ENCODE peak calls at places on chromosomes 4 and X, in five cellular contexts. One of them, this sample, is unnamed.

GRCh38 chr4:156774422-156774821 is 197.2 kb downstream of the PDGFC start:
- DNase-seq in right atrium auricular region: no peak
- DNase-seq in GM10248: no peak
- DNase-seq in psoas muscle: no peak
- DNase-seq in OCI-LY7: no peak
- DNase-seq in this sample: no peak

GRCh38 chr4:169314906-169315305 is 44.1 kb upstream of the SH3RF1 start:
- DNase-seq in right atrium auricular region: peak
- DNase-seq in GM10248: no peak
- DNase-seq in psoas muscle: peak
- DNase-seq in OCI-LY7: no peak
- DNase-seq in this sample: no peak

GRCh38 chrX:150548684-150549083 is 19.7 kb upstream of the MTM1 start:
- DNase-seq in right atrium auricular region: no peak
- DNase-seq in OCI-LY7: no peak
- DNase-seq in psoas muscle: no peak
- DNase-seq in GM10248: no peak
- DNase-seq in this sample: no peak

GRCh38 chrX:138858946-138859345 is 147.4 kb upstream of the FGF13 start:
- DNase-seq in OCI-LY7: no peak
- DNase-seq in right atrium auricular region: no peak
- DNase-seq in GM10248: no peak
- DNase-seq in psoas muscle: no peak
- DNase-seq in this sample: no peak

GRCh38 chr4:186932196-186932595 is 208.5 kb upstream of the FAT1 start:
- DNase-seq in GM10248: no peak
- DNase-seq in psoas muscle: no peak
- DNase-seq in OCI-LY7: no peak
- DNase-seq in right atrium auricular region: no peak
- DNase-seq in this sample: no peak

GRCh38 chr4:78057600-78058560 is 757 bp downstream of the FRAS1 start:
- DNase-seq in psoas muscle: peak
- DNase-seq in right atrium auricular region: peak
- DNase-seq in GM10248: no peak
- DNase-seq in OCI-LY7: peak
- DNase-seq in this sample: peak

GRCh38 chrX:115183980-115184379 is 5.2 kb upstream of the RBMXL3 start:
- DNase-seq in GM10248: no peak
- DNase-seq in OCI-LY7: no peak
- DNase-seq in psoas muscle: no peak
- DNase-seq in right atrium auricular region: no peak
- DNase-seq in this sample: no peak

GRCh38 chr4:5452156-5452555 is 256.2 kb downstream of the EVC2 start:
- DNase-seq in right atrium auricular region: no peak
- DNase-seq in GM10248: no peak
- DNase-seq in OCI-LY7: no peak
- DNase-seq in psoas muscle: no peak
- DNase-seq in this sample: no peak

GRCh38 chr4:83771113-83771705 is 235.3 kb downstream of the GPAT3 start:
- DNase-seq in OCI-LY7: peak
- DNase-seq in right atrium auricular region: no peak
- DNase-seq in GM10248: peak
- DNase-seq in psoas muscle: no peak
- DNase-seq in this sample: peak

GRCh38 chr4:24897639-24898038 is 15.2 kb downstream of the CCDC149 start:
- DNase-seq in right atrium auricular region: no peak
- DNase-seq in GM10248: no peak
- DNase-seq in OCI-LY7: no peak
- DNase-seq in psoas muscle: no peak
- DNase-seq in this sample: no peak

GRCh38 chr4:183635333-183635732 is 23.7 kb downstream of the RWDD4 start:
- DNase-seq in GM10248: no peak
- DNase-seq in OCI-LY7: no peak
- DNase-seq in psoas muscle: no peak
- DNase-seq in right atrium auricular region: no peak
- DNase-seq in this sample: no peak

GRCh38 chr4:8870647-8871416 is 807 bp downstream of the HMX1 start:
- DNase-seq in GM10248: no peak
- DNase-seq in right atrium auricular region: no peak
- DNase-seq in psoas muscle: no peak
- DNase-seq in OCI-LY7: no peak
- DNase-seq in this sample: peak

GRCh38 chrX:13123857-13124345 is 79.5 kb upstream of the FAM9C start:
- DNase-seq in OCI-LY7: no peak
- DNase-seq in GM10248: no peak
- DNase-seq in right atrium auricular region: no peak
- DNase-seq in psoas muscle: no peak
- DNase-seq in this sample: no peak

GRCh38 chr4:100790838-100791615 is 273.2 kb upstream of the EMCN start:
- DNase-seq in psoas muscle: no peak
- DNase-seq in right atrium auricular region: no peak
- DNase-seq in GM10248: no peak
- DNase-seq in OCI-LY7: no peak
- DNase-seq in this sample: no peak

GRCh38 chrX:9188117-9188516 is 154.2 kb upstream of the FAM9B start:
- DNase-seq in psoas muscle: no peak
- DNase-seq in OCI-LY7: no peak
- DNase-seq in GM10248: no peak
- DNase-seq in right atrium auricular region: no peak
- DNase-seq in this sample: no peak

GRCh38 chr4:105022811-105023667 is 123.6 kb upstream of the TET2 start:
- DNase-seq in OCI-LY7: no peak
- DNase-seq in right atrium auricular region: no peak
- DNase-seq in psoas muscle: no peak
- DNase-seq in GM10248: no peak
- DNase-seq in this sample: no peak

DNA sequence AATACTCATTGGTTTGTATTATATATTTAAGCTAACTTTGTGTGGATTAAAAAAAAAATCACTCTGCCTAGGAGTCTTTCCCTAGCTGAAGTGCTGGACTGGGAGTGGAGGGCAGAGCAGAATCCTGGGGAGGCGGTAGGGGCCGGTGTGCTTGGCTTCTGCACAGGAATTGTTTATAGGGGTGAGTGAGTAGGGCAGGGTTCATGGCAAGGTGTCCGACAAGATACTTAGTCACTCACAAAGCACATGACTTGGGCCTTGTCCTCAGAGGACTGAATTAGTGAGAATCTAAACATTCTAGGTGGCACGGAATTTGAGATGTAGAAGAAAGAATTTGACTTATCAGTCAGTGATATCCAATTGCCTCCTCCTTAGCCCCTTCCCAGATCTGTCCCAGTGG is 32.2 kb downstream of the FNIP2 start:
- DNase-seq in right atrium auricular region: no peak
- DNase-seq in GM10248: no peak
- DNase-seq in psoas muscle: no peak
- DNase-seq in OCI-LY7: no peak
- DNase-seq in this sample: no peak
- TF ChIP-seq CTCF in right atrium auricular region: no peak
- TF ChIP-seq CTCF in GM10248: no peak
- TF ChIP-seq CTCF in psoas muscle: no peak
- TF ChIP-seq CTCF in OCI-LY7: no peak
- TF ChIP-seq CTCF in this sample: no peak

GRCh38 chrX:129613596-129613995 is 41.2 kb downstream of the APLN start:
- DNase-seq in OCI-LY7: no peak
- DNase-seq in right atrium auricular region: no peak
- DNase-seq in GM10248: no peak
- DNase-seq in psoas muscle: no peak
- DNase-seq in this sample: no peak

GRCh38 chrX:129606918-129607317 is 47.8 kb downstream of the APLN start:
- DNase-seq in right atrium auricular region: peak
- DNase-seq in psoas muscle: no peak
- DNase-seq in GM10248: peak
- DNase-seq in OCI-LY7: peak
- DNase-seq in this sample: peak

GRCh38 chrX:129612396-129612795 is 42.4 kb downstream of the APLN start:
- DNase-seq in GM10248: no peak
- DNase-seq in psoas muscle: no peak
- DNase-seq in OCI-LY7: no peak
- DNase-seq in right atrium auricular region: no peak
- DNase-seq in this sample: no peak

DNA sequence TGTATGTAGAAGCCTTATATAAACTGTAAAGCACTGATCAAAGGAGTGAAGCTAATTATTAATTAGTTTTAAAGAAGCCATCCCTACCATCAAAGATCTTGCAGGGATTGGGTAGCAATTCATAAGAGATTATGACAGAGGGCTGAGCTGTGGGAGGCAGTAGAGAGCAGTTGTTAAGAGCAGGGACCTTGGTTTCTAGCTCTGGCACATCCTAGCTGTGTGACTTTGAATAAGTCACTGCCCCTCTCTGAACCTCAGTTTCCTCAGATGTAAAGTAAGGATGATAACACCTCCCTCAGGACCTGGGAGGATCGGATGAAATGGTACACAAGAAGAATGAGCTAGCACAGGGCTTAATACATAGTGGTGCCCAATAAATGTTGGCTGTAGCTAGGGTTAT is 45.4 kb downstream of the APLN start:
- DNase-seq in OCI-LY7: no peak
- DNase-seq in right atrium auricular region: no peak
- DNase-seq in GM10248: no peak
- DNase-seq in psoas muscle: no peak
- DNase-seq in this sample: no peak
- TF ChIP-seq CTCF in OCI-LY7: peak
- TF ChIP-seq CTCF in right atrium auricular region: no peak
- TF ChIP-seq CTCF in GM10248: no peak
- TF ChIP-seq CTCF in psoas muscle: no peak
- TF ChIP-seq CTCF in this sample: no peak

GRCh38 chrX:119574394-119575266 is at the start of gene UBE2A:
- DNase-seq in GM10248: peak
- DNase-seq in psoas muscle: peak
- DNase-seq in right atrium auricular region: peak
- DNase-seq in OCI-LY7: peak
- DNase-seq in this sample: peak
- TF ChIP-seq CTCF in GM10248: peak
- TF ChIP-seq CTCF in psoas muscle: peak
- TF ChIP-seq CTCF in right atrium auricular region: no peak
- TF ChIP-seq CTCF in OCI-LY7: peak
- TF ChIP-seq CTCF in this sample: no peak

GRCh38 chrX:139936259-139936658 is 3.4 kb upstream of the ATP11C start:
- DNase-seq in right atrium auricular region: no peak
- DNase-seq in GM10248: no peak
- DNase-seq in psoas muscle: no peak
- DNase-seq in OCI-LY7: peak
- DNase-seq in this sample: no peak
- TF ChIP-seq CTCF in right atrium auricular region: no peak
- TF ChIP-seq CTCF in GM10248: no peak
- TF ChIP-seq CTCF in psoas muscle: no peak
- TF ChIP-seq CTCF in OCI-LY7: peak
- TF ChIP-seq CTCF in this sample: no peak

This sample was measured in GM20000.